ENCODE peak calls at places on chromosomes 3 and 15, in nine cellular contexts. W is adrenal gland; Q is progenitor cell of endocrine pancreas; Z is COR-L47; T is HEK293T; K is NCI-H510A treated with DMSO at 0.1 percent for 48 hours; O is activated naive CD4-positive, alpha-beta T cell treated with Interleukin-2 at 50 U/mL for 16 hours; R is left ventricle myocardium superior; G is stimulated activated CD4-positive, alpha-beta T cell treated with anti-CD3 and anti-CD28 coated beads, TNF-alpha, amount 100 ng/mL, for 1 hour. C is an unnamed sample.

GRCh38 chr3:32841875-32842505 is 24.2 kb downstream of the TRIM71 start:
- DNase-seq in G (no peak), O (no peak), Q (no peak), T (no peak), K (no peak), W (no peak), Z (no peak), R (no peak), C (no peak)

GRCh38 chr15:66415321-66415720 is 28.6 kb downstream of the MAP2K1 start:
- DNase-seq in K (no peak), Q (no peak), R (no peak), T (no peak), W (no peak), O (no peak), Z (no peak), G (no peak), C (no peak)

GRCh38 chr15:88166330-88166993 is 90.1 kb downstream of the NTRK3 start:
- DNase-seq in T (peak), O (no peak), G (no peak), Z (no peak), R (peak), W (no peak), Q (peak), K (no peak), C (no peak)

GRCh38 chr3:59559721-59560514 is 510.1 kb upstream of the CFAP20DC start:
- DNase-seq in O (peak), Q (no peak), K (no peak), T (no peak), Z (no peak), R (no peak), W (no peak), G (no peak), C (no peak)

GRCh38 chr15:76328962-76329361 is 7.6 kb upstream of the ISL2 start:
- DNase-seq in O (no peak), Z (no peak), T (no peak), K (no peak), R (no peak), G (no peak), W (no peak), Q (no peak), C (no peak)

GRCh38 chr3:157573780-157574378 is 70.7 kb upstream of the VEPH1 start:
- DNase-seq in R (no peak), Q (no peak), W (no peak), K (no peak), O (no peak), Z (no peak), T (no peak), G (no peak), C (no peak)

GRCh38 chr3:77321646-77322045 is 281.7 kb downstream of the ROBO2 start:
- DNase-seq in W (no peak), T (no peak), Z (no peak), R (no peak), K (no peak), G (no peak), O (no peak), Q (no peak), C (no peak)

GRCh38 chr3:43330981-43331380 is 44.6 kb downstream of the SNRK start:
- DNase-seq in T (no peak), Z (no peak), O (no peak), Q (no peak), W (no peak), G (no peak), K (no peak), R (no peak), C (no peak)

GRCh38 chr3:188246905-188247304 is 92.9 kb downstream of the LPP start:
- DNase-seq in Q (no peak), W (no peak), O (no peak), Z (no peak), R (no peak), K (no peak), T (no peak), G (no peak), C (no peak)

GRCh38 chr3:126022741-126023359 is 53.9 kb downstream of the ROPN1B start:
- DNase-seq in Q (no peak), T (no peak), W (no peak), Z (no peak), R (no peak), O (no peak), G (no peak), K (no peak), C (no peak)

GRCh38 chr15:40743466-40743865 is 11.6 kb downstream of the RMDN3 start:
- DNase-seq in T (no peak), W (peak), R (no peak), K (no peak), G (no peak), Q (no peak), Z (no peak), O (no peak), C (no peak)

GRCh38 chr3:172347895-172348680 is 100.2 kb downstream of the GHSR start:
- DNase-seq in Q (no peak), R (no peak), G (no peak), O (no peak), Z (peak), W (no peak), K (no peak), T (no peak), C (no peak)

GRCh38 chr15:69314174-69314573 is 15.5 kb downstream of the PAQR5 start:
- DNase-seq in G (no peak), O (no peak), K (no peak), T (no peak), Z (no peak), W (no peak), R (no peak), Q (no peak), C (no peak)

GRCh38 chr15:87648278-87648677 is 608.3 kb downstream of the NTRK3 start:
- DNase-seq in K (no peak), O (no peak), T (no peak), Z (no peak), Q (no peak), W (no peak), G (no peak), R (no peak), C (no peak)

GRCh38 chr15:71106802-71107500 is 8.3 kb upstream of the THSD4 start:
- DNase-seq in T (no peak), Q (no peak), O (no peak), W (no peak), R (no peak), G (no peak), Z (no peak), K (no peak), C (no peak)

GRCh38 chr15:98799991-98800390 is 151.7 kb downstream of the IGF1R start:
- DNase-seq in W (no peak), Z (no peak), T (no peak), O (no peak), Q (no peak), K (no peak), R (no peak), G (no peak), C (no peak)

GRCh38 chr3:177860236-177860635 is 663.0 kb upstream of the TBL1XR1 start:
- DNase-seq in O (no peak), K (no peak), Z (no peak), T (no peak), R (no peak), W (no peak), Q (no peak), G (no peak), C (no peak)

GRCh38 chr3:86029590-86029989 is 961.4 kb downstream of the VGLL3 start:
- DNase-seq in T (no peak), Z (no peak), W (no peak), R (no peak), O (no peak), G (no peak), K (no peak), Q (no peak), C (no peak)

GRCh38 chr3:124364230-124365022 is 365.8 kb upstream of the UMPS start:
- DNase-seq in O (no peak), Z (no peak), Q (no peak), R (no peak), K (no peak), W (no peak), G (no peak), T (no peak), C (no peak)

GRCh38 chr3:136671921-136672320 is 80.3 kb downstream of the STAG1 start:
- DNase-seq in R (no peak), O (no peak), G (no peak), Z (no peak), Q (no peak), K (no peak), W (no peak), T (no peak), C (no peak)

GRCh38 chr3:143856252-143856977 is 8.1 kb upstream of the SLC9A9 start:
- DNase-seq in G (no peak), O (no peak), W (no peak), Q (no peak), K (no peak), T (no peak), R (no peak), Z (no peak), C (no peak)

GRCh38 chr15:100763764-100764750 is 115.6 kb upstream of the ALDH1A3 start:
- DNase-seq in R (no peak), G (no peak), T (no peak), O (no peak), Q (no peak), Z (no peak), W (peak), K (no peak), C (no peak)

GRCh38 chr15:31296304-31297220 is 30.1 kb upstream of the KLF13 start:
- DNase-seq in Z (peak), W (peak), K (no peak), Q (no peak), G (no peak), R (no peak), T (no peak), O (no peak), C (no peak)

GRCh38 chr3:196740476-196741400 is 1.1 kb downstream of the PAK2 start:
- DNase-seq in O (peak), W (peak), Z (peak), Q (no peak), T (peak), R (peak), G (peak), K (peak), C (peak)

GRCh38 chr3:43618142-43618541 is 3.7 kb downstream of the ANO10 start:
- DNase-seq in Z (no peak), K (no peak), R (no peak), O (no peak), W (no peak), Q (no peak), G (no peak), T (no peak), C (no peak)

GRCh38 chr15:63583027-63583426 is 14.2 kb upstream of the FBXL22 start:
- DNase-seq in O (no peak), R (no peak), G (no peak), Q (no peak), T (no peak), Z (no peak), W (no peak), K (no peak), C (no peak)

GRCh38 chr15:100393008-100393407 is 51.2 kb upstream of the ADAMTS17 start:
- DNase-seq in K (no peak), G (no peak), O (no peak), Z (no peak), T (no peak), R (no peak), W (no peak), Q (no peak), C (no peak)

GRCh38 chr3:48966876-48967361 is 23.1 kb upstream of the P4HTM start:
- DNase-seq in O (peak), W (peak), T (no peak), Z (no peak), Q (no peak), R (no peak), G (peak), K (no peak), C (no peak)

GRCh38 chr3:46903341-46904302 is 26.1 kb downstream of the PTH1R start:
- DNase-seq in W (no peak), Q (no peak), K (no peak), R (peak), O (no peak), T (no peak), Z (no peak), G (no peak), C (no peak)

GRCh38 chr3:54712539-54712938 is 215.3 kb downstream of the LRTM1 start:
- DNase-seq in K (no peak), T (no peak), Z (no peak), R (no peak), G (no peak), W (no peak), Q (no peak), O (no peak), C (no peak)